ENCODE peak calls at places on chromosomes 1 and 21, in seven cellular contexts. One of them, this sample, is unnamed. For H3K27me3, the result is how much of the 10 kb centered on the place peaks cover.

GRCh38 chr1:186033744-186034345 is 299.7 kb downstream of the HMCN1 start:
- DNase-seq in BE2C: no peak
- DNase-seq in IMR-90: peak
- DNase-seq in tibial nerve: no peak
- DNase-seq in kidney epithelial cell: no peak
- DNase-seq in heart right ventricle: no peak
- DNase-seq in GM23338: no peak
- DNase-seq in this sample: no peak

GRCh38 chr1:22143065-22143514 is at the start of gene WNT4:
- DNase-seq in BE2C: peak
- DNase-seq in IMR-90: no peak
- DNase-seq in tibial nerve: no peak
- DNase-seq in kidney epithelial cell: no peak
- DNase-seq in heart right ventricle: peak
- DNase-seq in GM23338: peak
- DNase-seq in this sample: no peak

GRCh38 chr1:162301696-162302095 is 75.0 kb downstream of the SPATA46 start:
- DNase-seq in BE2C: no peak
- DNase-seq in IMR-90: no peak
- DNase-seq in tibial nerve: no peak
- DNase-seq in kidney epithelial cell: no peak
- DNase-seq in heart right ventricle: no peak
- DNase-seq in GM23338: no peak
- DNase-seq in this sample: no peak

GRCh38 chr1:110321045-110321444 is 18.1 kb upstream of the RBM15 start:
- DNase-seq in BE2C: no peak
- DNase-seq in IMR-90: no peak
- DNase-seq in tibial nerve: no peak
- DNase-seq in kidney epithelial cell: no peak
- DNase-seq in heart right ventricle: no peak
- DNase-seq in GM23338: no peak
- DNase-seq in this sample: no peak

GRCh38 chr1:27464926-27465325 is 25.0 kb downstream of the WASF2 start:
- DNase-seq in BE2C: no peak
- DNase-seq in IMR-90: no peak
- DNase-seq in tibial nerve: no peak
- DNase-seq in kidney epithelial cell: no peak
- DNase-seq in heart right ventricle: no peak
- DNase-seq in GM23338: no peak
- DNase-seq in this sample: no peak

GRCh38 chr1:22611530-22611947 is 24.9 kb upstream of the C1QA start:
- DNase-seq in BE2C: no peak
- DNase-seq in IMR-90: peak
- DNase-seq in tibial nerve: no peak
- DNase-seq in kidney epithelial cell: peak
- DNase-seq in heart right ventricle: peak
- DNase-seq in GM23338: peak
- DNase-seq in this sample: no peak

GRCh38 chr1:156661932-156662587 is 15.1 kb downstream of the NES start:
- DNase-seq in BE2C: no peak
- DNase-seq in IMR-90: peak
- DNase-seq in tibial nerve: no peak
- DNase-seq in kidney epithelial cell: no peak
- DNase-seq in heart right ventricle: no peak
- DNase-seq in GM23338: no peak
- DNase-seq in this sample: peak

GRCh38 chr1:2611034-2611501 is 21.7 kb downstream of the MMEL1 start:
- DNase-seq in BE2C: peak
- DNase-seq in IMR-90: no peak
- DNase-seq in tibial nerve: no peak
- DNase-seq in kidney epithelial cell: no peak
- DNase-seq in heart right ventricle: peak
- DNase-seq in GM23338: peak
- DNase-seq in this sample: peak

GRCh38 chr21:42227909-42228708 is 9.2 kb downstream of the ABCG1 start:
- DNase-seq in BE2C: peak
- DNase-seq in IMR-90: peak
- DNase-seq in tibial nerve: peak
- DNase-seq in kidney epithelial cell: peak
- DNase-seq in heart right ventricle: peak
- DNase-seq in GM23338: peak
- DNase-seq in this sample: peak

GRCh38 chr1:18783705-18784522 is 75.5 kb downstream of the TAS1R2 start:
- DNase-seq in BE2C: no peak
- DNase-seq in IMR-90: no peak
- DNase-seq in tibial nerve: no peak
- DNase-seq in kidney epithelial cell: no peak
- DNase-seq in heart right ventricle: no peak
- DNase-seq in GM23338: peak
- DNase-seq in this sample: no peak

GRCh38 chr1:54437783-54438182 is 31.6 kb upstream of the SSBP3 start:
- DNase-seq in BE2C: no peak
- DNase-seq in IMR-90: no peak
- DNase-seq in tibial nerve: no peak
- DNase-seq in kidney epithelial cell: no peak
- DNase-seq in heart right ventricle: no peak
- DNase-seq in GM23338: no peak
- DNase-seq in this sample: no peak

GRCh38 chr1:186519981-186520380 is 59.1 kb upstream of the PDC start:
- DNase-seq in BE2C: no peak
- DNase-seq in IMR-90: peak
- DNase-seq in tibial nerve: no peak
- DNase-seq in kidney epithelial cell: no peak
- DNase-seq in heart right ventricle: no peak
- DNase-seq in GM23338: no peak
- DNase-seq in this sample: no peak

GRCh38 chr1:172990598-172991215 is 60.0 kb downstream of the TNFSF18 start:
- DNase-seq in BE2C: no peak
- DNase-seq in IMR-90: peak
- DNase-seq in tibial nerve: no peak
- DNase-seq in kidney epithelial cell: no peak
- DNase-seq in heart right ventricle: no peak
- DNase-seq in GM23338: no peak
- DNase-seq in this sample: no peak

GRCh38 chr1:158323866-158324265 is 7.5 kb downstream of the CD1B start:
- DNase-seq in BE2C: no peak
- DNase-seq in IMR-90: no peak
- DNase-seq in tibial nerve: no peak
- DNase-seq in kidney epithelial cell: no peak
- DNase-seq in heart right ventricle: no peak
- DNase-seq in GM23338: no peak
- DNase-seq in this sample: no peak

GRCh38 chr1:90340604-90341003 is 345.7 kb downstream of the ZNF326 start:
- DNase-seq in BE2C: no peak
- DNase-seq in IMR-90: no peak
- DNase-seq in tibial nerve: no peak
- DNase-seq in kidney epithelial cell: no peak
- DNase-seq in heart right ventricle: no peak
- DNase-seq in GM23338: no peak
- DNase-seq in this sample: no peak

GRCh38 chr1:38026592-38027200 is 14.2 kb downstream of the UTP11 start:
- DNase-seq in BE2C: peak
- DNase-seq in IMR-90: peak
- DNase-seq in tibial nerve: no peak
- DNase-seq in kidney epithelial cell: no peak
- DNase-seq in heart right ventricle: peak
- DNase-seq in GM23338: peak
- DNase-seq in this sample: no peak

GRCh38 chr1:99490031-99490430 is 155.9 kb upstream of the PALMD start:
- DNase-seq in BE2C: no peak
- DNase-seq in IMR-90: no peak
- DNase-seq in tibial nerve: no peak
- DNase-seq in kidney epithelial cell: no peak
- DNase-seq in heart right ventricle: no peak
- DNase-seq in GM23338: no peak
- DNase-seq in this sample: no peak

GRCh38 chr1:213103377-213104306 is 52.6 kb downstream of the RPS6KC1 start:
- DNase-seq in BE2C: no peak
- DNase-seq in IMR-90: no peak
- DNase-seq in tibial nerve: no peak
- DNase-seq in kidney epithelial cell: no peak
- DNase-seq in heart right ventricle: no peak
- DNase-seq in GM23338: no peak
- DNase-seq in this sample: peak

GRCh38 chr1:93495911-93496310 is 48.0 kb downstream of the FNBP1L start:
- DNase-seq in BE2C: no peak
- DNase-seq in IMR-90: no peak
- DNase-seq in tibial nerve: no peak
- DNase-seq in kidney epithelial cell: no peak
- DNase-seq in heart right ventricle: no peak
- DNase-seq in GM23338: no peak
- DNase-seq in this sample: no peak

GRCh38 chr1:12386130-12386529 is 156.3 kb downstream of the VPS13D start:
- DNase-seq in BE2C: no peak
- DNase-seq in IMR-90: no peak
- DNase-seq in tibial nerve: no peak
- DNase-seq in kidney epithelial cell: peak
- DNase-seq in heart right ventricle: no peak
- DNase-seq in GM23338: no peak
- DNase-seq in this sample: no peak

GRCh38 chr1:186636786-186637185 is 43.4 kb downstream of the PTGS2 start:
- DNase-seq in BE2C: no peak
- DNase-seq in IMR-90: no peak
- DNase-seq in tibial nerve: no peak
- DNase-seq in kidney epithelial cell: no peak
- DNase-seq in heart right ventricle: no peak
- DNase-seq in GM23338: no peak
- DNase-seq in this sample: no peak

DNA sequence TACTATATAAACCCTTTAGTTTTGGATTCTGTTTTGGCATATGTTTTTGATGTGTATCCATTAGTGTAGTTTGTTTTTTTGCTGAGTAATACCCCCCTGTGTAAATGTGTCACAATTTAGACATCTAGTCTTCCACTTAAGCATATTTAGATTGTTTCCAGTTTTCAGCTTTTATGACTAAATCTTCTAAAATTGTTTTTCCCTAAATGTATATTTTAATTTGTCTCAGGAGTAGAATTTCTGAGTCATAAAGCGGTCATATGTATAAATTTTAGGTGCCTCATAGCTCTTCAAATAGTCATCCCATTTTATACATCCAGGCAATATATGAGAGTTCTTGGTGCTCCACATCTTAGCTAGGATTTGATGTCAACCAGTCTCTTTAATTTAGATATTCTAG is 1348.0 kb downstream of the MRPL39 start:
- DNase-seq in BE2C: no peak
- DNase-seq in IMR-90: peak
- DNase-seq in tibial nerve: no peak
- DNase-seq in kidney epithelial cell: no peak
- DNase-seq in heart right ventricle: no peak
- DNase-seq in GM23338: no peak
- DNase-seq in this sample: no peak
- H3K4me3 ChIP-seq in BE2C: no peak
- H3K4me3 ChIP-seq in IMR-90: no peak
- H3K4me3 ChIP-seq in tibial nerve: no peak
- H3K4me3 ChIP-seq in kidney epithelial cell: no peak
- H3K4me3 ChIP-seq in heart right ventricle: no peak
- H3K4me3 ChIP-seq in GM23338: no peak
- H3K4me3 ChIP-seq in this sample: no peak

DNA sequence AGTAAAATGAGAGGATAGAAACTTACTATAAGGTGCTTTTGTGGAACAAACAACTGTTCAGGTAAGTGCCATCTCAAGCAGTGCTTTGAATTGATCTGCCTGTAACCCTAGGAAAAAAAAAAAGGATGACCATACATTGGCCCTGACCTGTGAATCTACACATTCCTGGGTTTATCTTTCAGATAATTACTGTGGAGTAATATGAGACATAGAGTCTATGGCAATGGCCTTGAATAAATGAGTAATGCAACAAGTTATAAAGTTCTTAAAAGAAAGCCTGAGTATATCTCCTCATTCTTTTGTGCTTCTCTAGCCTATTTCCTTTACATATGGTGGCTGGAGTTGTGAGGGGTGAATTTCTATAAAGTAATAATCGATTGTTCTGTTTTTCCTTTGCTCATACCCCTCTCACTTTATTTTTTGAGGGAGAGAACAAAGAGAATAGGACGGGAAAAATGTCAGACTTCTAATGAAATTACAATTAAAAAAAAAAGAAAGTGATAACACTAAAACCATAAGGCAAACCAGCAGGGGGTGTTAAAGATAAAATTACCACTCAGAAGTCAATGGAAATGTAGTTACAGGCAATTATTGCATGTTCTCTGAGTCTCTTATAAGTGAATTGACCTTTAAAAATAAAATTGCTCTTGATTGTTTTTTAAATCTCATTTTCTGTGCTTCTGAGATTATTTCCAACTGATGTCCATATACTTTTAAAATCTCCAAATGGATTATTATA is 12.4 kb upstream of the ATP1A1 start:
- DNase-seq in BE2C: no peak
- DNase-seq in IMR-90: peak
- DNase-seq in tibial nerve: no peak
- DNase-seq in kidney epithelial cell: no peak
- DNase-seq in heart right ventricle: no peak
- DNase-seq in GM23338: no peak
- DNase-seq in this sample: no peak
- TF ChIP-seq CTCF in BE2C: peak
- TF ChIP-seq CTCF in IMR-90: peak
- TF ChIP-seq CTCF in tibial nerve: no peak
- TF ChIP-seq CTCF in kidney epithelial cell: peak
- TF ChIP-seq CTCF in heart right ventricle: peak
- TF ChIP-seq CTCF in GM23338: no peak
- TF ChIP-seq CTCF in this sample: peak

DNA sequence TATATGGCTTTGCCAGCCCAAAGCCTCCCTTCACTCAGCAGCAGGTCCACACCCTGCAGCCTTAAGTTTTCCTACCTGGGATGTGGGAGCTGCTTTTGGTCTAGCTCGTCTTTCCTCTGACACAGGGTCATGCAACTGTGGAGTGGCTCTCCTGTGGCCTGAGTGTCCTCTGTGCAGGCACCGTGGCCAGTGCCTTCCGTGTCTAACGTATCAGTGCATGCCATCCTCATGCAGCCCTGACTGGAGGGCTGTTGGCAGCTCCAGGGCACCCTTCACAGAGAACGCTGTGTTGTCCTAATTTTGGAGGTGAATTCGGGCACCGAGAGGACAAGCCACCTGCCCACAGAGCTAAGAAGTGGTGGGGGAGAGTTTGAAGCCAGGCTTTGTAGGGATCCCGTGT is 25.7 kb upstream of the C1orf174 start:
- DNase-seq in BE2C: no peak
- DNase-seq in IMR-90: no peak
- DNase-seq in tibial nerve: no peak
- DNase-seq in kidney epithelial cell: no peak
- DNase-seq in heart right ventricle: no peak
- DNase-seq in GM23338: no peak
- DNase-seq in this sample: no peak
- H3K27me3 ChIP-seq in BE2C: under half
- H3K27me3 ChIP-seq in IMR-90: under half
- H3K27me3 ChIP-seq in tibial nerve: under half
- H3K27me3 ChIP-seq in kidney epithelial cell: under half
- H3K27me3 ChIP-seq in heart right ventricle: under half
- H3K27me3 ChIP-seq in GM23338: under half
- H3K27me3 ChIP-seq in this sample: under half

DNA sequence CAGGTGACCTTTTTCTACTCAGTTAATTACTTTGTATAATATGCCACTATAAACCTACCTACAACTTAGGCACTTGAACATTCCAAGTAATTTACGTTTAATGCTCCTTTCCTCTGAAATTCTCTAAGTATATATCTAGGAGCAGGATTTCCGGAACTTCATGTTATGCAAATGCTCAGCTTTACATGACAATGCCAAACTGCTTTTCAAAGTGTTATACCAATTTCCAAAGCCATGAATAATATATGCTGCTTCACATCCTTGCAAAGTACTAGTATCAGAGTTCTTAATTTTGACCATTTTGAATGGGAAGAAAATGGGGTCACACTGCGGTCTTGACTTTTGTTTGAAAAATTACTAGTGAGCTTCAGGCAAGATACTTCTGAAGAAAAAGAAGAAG is 5.8 kb upstream of the XCL1 start:
- DNase-seq in BE2C: no peak
- DNase-seq in IMR-90: no peak
- DNase-seq in tibial nerve: no peak
- DNase-seq in kidney epithelial cell: no peak
- DNase-seq in heart right ventricle: no peak
- DNase-seq in GM23338: peak
- DNase-seq in this sample: no peak
- H3K4me3 ChIP-seq in BE2C: no peak
- H3K4me3 ChIP-seq in IMR-90: no peak
- H3K4me3 ChIP-seq in tibial nerve: no peak
- H3K4me3 ChIP-seq in kidney epithelial cell: no peak
- H3K4me3 ChIP-seq in heart right ventricle: no peak
- H3K4me3 ChIP-seq in GM23338: peak
- H3K4me3 ChIP-seq in this sample: no peak